ENCODE peak calls at places on chromosomes 5 and 9, in ten cellular contexts. P, U, Y, B, M, F, W, G, S and D are unnamed samples.

GRCh38 chr9:69554945-69555344 is 117.2 kb downstream of the APBA1 start:
- DNase-seq in P (no peak), U (peak), Y (no peak), B (no peak), M (no peak), F (no peak), W (peak), G (no peak), S (peak), D (peak)

GRCh38 chr9:87088621-87089020 is 141.3 kb upstream of the GAS1 start:
- DNase-seq in P (no peak), U (no peak), Y (no peak), B (no peak), M (no peak), F (no peak), W (no peak), G (no peak), S (no peak), D (no peak)

GRCh38 chr9:134629061-134629585 is 12.5 kb upstream of the COL5A1 start:
- DNase-seq in P (no peak), U (no peak), Y (peak), B (no peak), M (no peak), F (peak), W (no peak), G (peak), S (no peak), D (no peak)

GRCh38 chr5:34563951-34564705 is 92.0 kb upstream of the RAI14 start:
- DNase-seq in P (peak), U (no peak), Y (peak), B (no peak), M (no peak), F (peak), W (peak), G (no peak), S (peak), D (peak)

GRCh38 chr5:55982957-55983381 is 11.8 kb downstream of the IL6ST start:
- DNase-seq in P (no peak), U (no peak), Y (no peak), B (no peak), M (no peak), F (no peak), W (no peak), G (no peak), S (no peak), D (peak)

GRCh38 chr9:75071530-75072122 is 16.3 kb downstream of the NMRK1 start:
- DNase-seq in P (no peak), U (no peak), Y (no peak), B (no peak), M (no peak), F (no peak), W (no peak), G (no peak), S (no peak), D (no peak)

GRCh38 chr9:93859431-93860215 is 95.5 kb downstream of the BARX1 start:
- DNase-seq in P (no peak), U (no peak), Y (no peak), B (no peak), M (no peak), F (no peak), W (no peak), G (no peak), S (no peak), D (no peak)

GRCh38 chr9:4423207-4423610 is 67.1 kb upstream of the SLC1A1 start:
- DNase-seq in P (no peak), U (no peak), Y (no peak), B (no peak), M (no peak), F (no peak), W (no peak), G (no peak), S (no peak), D (no peak)

GRCh38 chr5:9712506-9713285 is 82.5 kb upstream of the TAS2R1 start:
- DNase-seq in P (no peak), U (peak), Y (no peak), B (no peak), M (no peak), F (no peak), W (peak), G (no peak), S (no peak), D (peak)

GRCh38 chr5:82290005-82290404 is 11.9 kb upstream of the RPS23 start:
- DNase-seq in P (no peak), U (no peak), Y (no peak), B (no peak), M (no peak), F (no peak), W (no peak), G (no peak), S (no peak), D (no peak)

GRCh38 chr5:96868603-96869371 is 7.5 kb upstream of the ERAP2 start:
- DNase-seq in P (peak), U (peak), Y (no peak), B (peak), M (no peak), F (no peak), W (peak), G (no peak), S (peak), D (peak)

GRCh38 chr5:60718186-60718892 is 18.4 kb upstream of the DEPDC1B start:
- DNase-seq in P (no peak), U (no peak), Y (no peak), B (no peak), M (no peak), F (no peak), W (no peak), G (no peak), S (no peak), D (no peak)

GRCh38 chr9:73200694-73201432 is 49.2 kb downstream of the ANXA1 start:
- DNase-seq in P (no peak), U (no peak), Y (no peak), B (peak), M (no peak), F (no peak), W (peak), G (no peak), S (peak), D (peak)

GRCh38 chr9:70064496-70064895 is 20.8 kb downstream of the MAMDC2 start:
- DNase-seq in P (no peak), U (no peak), Y (no peak), B (no peak), M (no peak), F (no peak), W (no peak), G (no peak), S (no peak), D (no peak)

GRCh38 chr5:146877783-146878470 is 630 bp downstream of the PPP2R2B start:
- DNase-seq in P (peak), U (no peak), Y (peak), B (no peak), M (peak), F (no peak), W (peak), G (peak), S (no peak), D (peak)

GRCh38 chr9:116350213-116350612 is 196.6 kb downstream of the PAPPA start:
- DNase-seq in P (no peak), U (no peak), Y (no peak), B (no peak), M (no peak), F (no peak), W (no peak), G (no peak), S (peak), D (no peak)

GRCh38 chr5:38670878-38671277 is 114.4 kb upstream of the LIFR start:
- DNase-seq in P (no peak), U (peak), Y (no peak), B (no peak), M (no peak), F (no peak), W (peak), G (no peak), S (peak), D (peak)

GRCh38 chr5:107123014-107123413 is 547.7 kb downstream of the EFNA5 start:
- DNase-seq in P (no peak), U (no peak), Y (no peak), B (no peak), M (no peak), F (no peak), W (no peak), G (no peak), S (no peak), D (no peak)

GRCh38 chr5:176394881-176395675 is 6.5 kb downstream of the HIGD2A start:
- DNase-seq in P (peak), U (no peak), Y (peak), B (no peak), M (no peak), F (peak), W (no peak), G (no peak), S (peak), D (no peak)

GRCh38 chr5:155631116-155631515 is 617.6 kb downstream of the KIF4B start:
- DNase-seq in P (no peak), U (no peak), Y (no peak), B (no peak), M (no peak), F (no peak), W (peak), G (no peak), S (no peak), D (no peak)

GRCh38 chr5:157900644-157901043 is 41.7 kb upstream of the CLINT1 start:
- DNase-seq in P (no peak), U (no peak), Y (no peak), B (no peak), M (no peak), F (no peak), W (no peak), G (no peak), S (no peak), D (no peak)

GRCh38 chr5:410911-411517 is 32.0 kb upstream of the EXOC3 start:
- DNase-seq in P (no peak), U (no peak), Y (no peak), B (no peak), M (no peak), F (no peak), W (no peak), G (no peak), S (no peak), D (no peak)

GRCh38 chr5:69213513-69214215 is 21.0 kb upstream of the CDK7 start:
- DNase-seq in P (no peak), U (no peak), Y (no peak), B (no peak), M (no peak), F (no peak), W (peak), G (no peak), S (peak), D (peak)

GRCh38 chr5:169003721-169004481 is 297.0 kb downstream of the SLIT3 start:
- DNase-seq in P (no peak), U (no peak), Y (no peak), B (no peak), M (no peak), F (peak), W (no peak), G (no peak), S (no peak), D (peak)

GRCh38 chr5:115579747-115580173 is 22.5 kb downstream of the TICAM2 start:
- DNase-seq in P (no peak), U (no peak), Y (no peak), B (no peak), M (no peak), F (no peak), W (no peak), G (no peak), S (no peak), D (peak)

GRCh38 chr5:36680066-36680465 is 73.7 kb downstream of the SLC1A3 start:
- DNase-seq in P (peak), U (no peak), Y (no peak), B (no peak), M (no peak), F (no peak), W (no peak), G (peak), S (no peak), D (no peak)

GRCh38 chr5:42943931-42944631 is 96.0 kb downstream of the ANXA2R start:
- DNase-seq in P (peak), U (no peak), Y (no peak), B (no peak), M (no peak), F (no peak), W (peak), G (no peak), S (peak), D (no peak)

GRCh38 chr9:101991926-101992325 is 253.5 kb upstream of the GRIN3A start:
- DNase-seq in P (no peak), U (no peak), Y (no peak), B (no peak), M (no peak), F (no peak), W (no peak), G (no peak), S (no peak), D (no peak)

GRCh38 chr5:73218552-73219171 is 45.7 kb downstream of the TMEM174 start:
- DNase-seq in P (no peak), U (no peak), Y (no peak), B (peak), M (no peak), F (no peak), W (peak), G (no peak), S (peak), D (peak)

GRCh38 chr5:167759411-167759821 is 532.0 kb upstream of the WWC1 start:
- DNase-seq in P (no peak), U (peak), Y (no peak), B (no peak), M (no peak), F (no peak), W (peak), G (no peak), S (peak), D (peak)

GRCh38 chr5:88888799-88889164 is 5.8 kb upstream of the MEF2C start:
- DNase-seq in P (no peak), U (no peak), Y (no peak), B (peak), M (no peak), F (no peak), W (no peak), G (no peak), S (no peak), D (peak)
- H3K4me3 ChIP-seq in P (peak), U (peak), Y (peak), B (peak), M (no peak), F (peak), W (peak), G (peak), S (peak), D (peak)

DNA sequence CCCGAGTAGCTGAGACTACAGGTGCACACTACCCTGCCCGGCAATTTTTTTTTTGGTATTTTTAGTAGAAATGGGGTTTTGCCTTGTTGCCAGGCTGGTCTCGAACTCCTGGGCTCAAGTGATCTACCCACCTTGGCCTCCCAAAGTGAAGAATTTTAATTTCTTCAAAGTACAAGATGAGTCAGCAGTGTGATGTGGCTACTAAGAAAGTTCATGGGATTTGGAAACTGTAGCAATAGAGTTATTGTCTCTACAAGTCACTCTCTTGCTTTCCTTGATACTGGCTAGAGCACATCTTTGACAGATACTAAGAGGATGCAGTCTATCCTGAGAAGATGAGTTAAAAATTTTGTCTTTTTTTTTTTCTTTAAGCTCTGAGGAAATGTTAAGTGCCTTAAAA is 1.6 kb downstream of the CREB3 start:
- DNase-seq in P (no peak), U (no peak), Y (no peak), B (no peak), M (no peak), F (no peak), W (no peak), G (no peak), S (no peak), D (peak)
- H3K4me3 ChIP-seq in P (no peak), U (peak), Y (no peak), B (no peak), M (no peak), F (no peak), W (peak), G (no peak), S (no peak), D (peak)

GRCh38 chr5:31992377-31992776 is 181.7 kb downstream of the GOLPH3 start:
- DNase-seq in P (no peak), U (no peak), Y (no peak), B (no peak), M (no peak), F (no peak), W (no peak), G (no peak), S (no peak), D (no peak)
- H3K4me3 ChIP-seq in P (no peak), U (no peak), Y (no peak), B (no peak), M (no peak), F (no peak), W (no peak), G (no peak), S (no peak), D (no peak)

DNA sequence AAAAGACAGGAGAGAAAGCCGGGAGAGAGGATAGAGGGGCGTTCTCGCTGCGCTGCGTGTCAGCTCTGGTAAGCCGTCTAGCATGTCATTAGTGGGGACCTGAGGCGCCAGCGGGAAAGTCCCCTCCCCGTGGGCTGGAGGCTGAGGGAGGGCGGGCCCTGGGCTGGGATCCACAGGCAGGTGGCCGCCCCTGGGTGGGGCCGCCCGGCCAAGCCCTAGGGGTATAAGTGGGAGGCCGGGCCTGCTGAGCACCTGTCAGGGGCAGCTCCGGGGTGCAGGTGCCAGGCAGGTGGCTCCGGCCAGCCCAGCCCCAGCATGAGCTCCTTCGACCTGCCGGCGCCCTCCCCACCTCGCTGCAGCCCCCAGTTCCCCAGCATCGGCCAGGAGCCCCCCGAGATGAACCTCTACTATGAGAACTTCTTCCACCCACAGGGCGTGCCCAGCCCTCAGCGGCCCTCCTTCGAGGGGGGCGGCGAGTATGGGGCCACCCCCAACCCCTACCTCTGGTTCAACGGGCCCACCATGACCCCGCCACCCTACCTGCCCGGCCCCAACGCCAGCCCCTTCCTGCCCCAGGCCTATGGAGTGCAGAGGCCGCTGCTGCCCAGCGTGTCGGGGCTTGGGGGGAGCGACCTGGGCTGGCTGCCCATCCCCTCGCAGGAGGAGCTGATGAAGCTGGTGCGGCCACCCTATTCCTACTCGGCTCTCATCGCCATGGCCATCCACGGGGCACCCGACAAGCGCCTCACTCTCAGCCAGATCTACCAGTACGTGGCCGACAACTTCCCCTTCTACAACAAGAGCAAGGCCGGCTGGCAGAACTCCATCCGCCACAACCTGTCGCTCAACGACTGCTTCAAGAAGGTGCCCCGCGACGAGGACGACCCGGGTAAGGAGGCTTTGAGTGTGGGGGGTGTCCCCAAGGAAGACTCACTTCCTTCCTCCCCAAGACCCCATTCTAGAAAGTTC is at the start of gene FOXI1:
- DNase-seq in P (no peak), U (no peak), Y (no peak), B (no peak), M (no peak), F (no peak), W (no peak), G (no peak), S (no peak), D (no peak)
- H3K4me3 ChIP-seq in P (no peak), U (no peak), Y (no peak), B (no peak), M (no peak), F (no peak), W (no peak), G (no peak), S (no peak), D (no peak)

GRCh38 chr9:97528529-97529230 is 27.2 kb downstream of the TMOD1 start:
- DNase-seq in P (peak), U (no peak), Y (no peak), B (no peak), M (no peak), F (no peak), W (no peak), G (no peak), S (no peak), D (peak)
- H3K4me3 ChIP-seq in P (no peak), U (no peak), Y (no peak), B (no peak), M (no peak), F (no peak), W (no peak), G (no peak), S (no peak), D (no peak)

GRCh38 chr5:98992552-98992951 is 63.7 kb upstream of the CHD1 start:
- DNase-seq in P (no peak), U (no peak), Y (no peak), B (no peak), M (no peak), F (no peak), W (no peak), G (no peak), S (no peak), D (no peak)
- H3K4me3 ChIP-seq in P (no peak), U (no peak), Y (no peak), B (no peak), M (no peak), F (no peak), W (no peak), G (no peak), S (no peak), D (no peak)

GRCh38 chr9:126517751-126518261 is 95.9 kb upstream of the LMX1B start:
- DNase-seq in P (no peak), U (no peak), Y (no peak), B (no peak), M (no peak), F (no peak), W (peak), G (no peak), S (no peak), D (no peak)
- H3K4me3 ChIP-seq in P (no peak), U (no peak), Y (no peak), B (no peak), M (peak), F (no peak), W (peak), G (peak), S (no peak), D (peak)

GRCh38 chr9:123359106-123359505 is 3.1 kb downstream of the CRB2 start:
- DNase-seq in P (no peak), U (no peak), Y (no peak), B (no peak), M (no peak), F (no peak), W (no peak), G (no peak), S (no peak), D (no peak)

GRCh38 chr9:123358181-123358894 is 2.3 kb downstream of the CRB2 start:
- DNase-seq in P (no peak), U (no peak), Y (no peak), B (no peak), M (no peak), F (no peak), W (no peak), G (no peak), S (no peak), D (no peak)

GRCh38 chr9:123355761-123356520 is at the start of gene CRB2:
- DNase-seq in P (no peak), U (no peak), Y (no peak), B (no peak), M (no peak), F (no peak), W (no peak), G (no peak), S (no peak), D (no peak)

GRCh38 chr9:123357748-123358059 is 1.7 kb downstream of the CRB2 start:
- DNase-seq in P (no peak), U (no peak), Y (no peak), B (no peak), M (no peak), F (no peak), W (no peak), G (no peak), S (no peak), D (no peak)

DNA sequence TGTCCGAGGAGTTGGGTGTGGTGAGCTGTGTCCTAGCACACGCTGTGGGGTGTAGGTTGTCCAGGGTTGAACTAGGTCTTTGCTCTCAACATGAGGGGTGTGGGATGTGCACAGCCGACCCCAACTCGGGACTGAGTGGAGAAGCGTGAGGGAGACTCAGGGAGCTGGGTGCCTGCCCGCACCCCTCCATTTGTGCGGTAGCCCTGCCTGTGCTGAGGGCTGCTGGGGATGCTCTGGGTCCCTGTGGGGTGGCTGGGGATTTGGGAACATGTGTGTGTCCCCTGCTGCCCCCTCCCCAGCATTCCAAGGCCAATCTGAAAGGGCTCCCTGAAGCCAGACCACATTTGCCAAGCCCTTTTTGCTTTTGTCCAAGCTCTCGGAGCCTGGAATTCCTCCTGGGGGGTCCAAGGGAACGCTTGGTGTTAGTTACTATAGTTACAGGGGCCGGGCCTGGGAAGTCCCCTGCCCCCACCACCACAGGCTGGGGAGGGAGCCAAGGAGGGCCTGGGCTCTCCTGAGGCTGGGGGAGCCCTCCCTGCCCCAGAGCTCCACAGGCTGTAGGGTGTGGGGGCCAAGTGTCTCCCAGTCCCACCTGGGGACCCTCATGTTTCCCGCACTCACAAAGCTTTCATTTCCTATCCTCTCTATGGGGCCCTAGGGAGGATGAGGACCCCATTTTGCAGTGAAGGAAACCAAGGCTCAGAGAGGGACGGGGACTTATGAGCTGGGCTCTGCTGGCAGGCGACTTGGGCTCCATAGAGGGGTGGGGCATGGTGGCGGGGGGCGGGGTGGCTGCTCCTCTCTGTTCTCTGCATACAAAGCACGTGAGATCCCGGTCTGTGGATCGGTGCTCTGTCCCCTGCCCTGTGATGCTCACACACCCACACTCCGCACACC is 1.1 kb downstream of the CRB2 start:
- DNase-seq in P (no peak), U (no peak), Y (no peak), B (no peak), M (no peak), F (no peak), W (no peak), G (no peak), S (no peak), D (no peak)
- H3K4me3 ChIP-seq in P (no peak), U (no peak), Y (no peak), B (no peak), M (no peak), F (peak), W (no peak), G (no peak), S (no peak), D (no peak)